ENCODE peak calls at places on chromosomes 5 and 9, in four cellular contexts. Z is HepG2, U is H1, I is WTC11. F is an unnamed sample.

GRCh38 chr9:122213589-122214413 is 15.0 kb downstream of the LHX6 start:
- DNase-seq in Z (peak), U (peak), I (peak), F (no peak)

GRCh38 chr5:150780180-150780692 is 1.7 kb downstream of the SMIM3 start:
- DNase-seq in Z (no peak), U (no peak), I (no peak), F (peak)

GRCh38 chr9:93684806-93685553 is 108.6 kb downstream of the PHF2 start:
- DNase-seq in Z (no peak), U (peak), I (peak), F (no peak)

GRCh38 chr9:126504086-126504976 is 109.4 kb upstream of the LMX1B start:
- DNase-seq in Z (no peak), U (no peak), I (no peak), F (no peak)

GRCh38 chr5:3326569-3327232 is 268.9 kb upstream of the IRX1 start:
- DNase-seq in Z (no peak), U (no peak), I (no peak), F (no peak)

GRCh38 chr5:127839496-127840197 is 136.5 kb downstream of the CCDC192 start:
- DNase-seq in Z (no peak), U (no peak), I (no peak), F (no peak)

GRCh38 chr5:180122875-180123274 is 51.3 kb upstream of the RNF130 start:
- DNase-seq in Z (no peak), U (no peak), I (no peak), F (no peak)

GRCh38 chr5:6572086-6572824 is 60.6 kb downstream of the NSUN2 start:
- DNase-seq in Z (no peak), U (no peak), I (no peak), F (no peak)

GRCh38 chr5:53262348-53262970 is 152.9 kb upstream of the MOCS2 start:
- DNase-seq in Z (peak), U (no peak), I (peak), F (no peak)

GRCh38 chr9:77764894-77765780 is 117.0 kb upstream of the GNA14 start:
- DNase-seq in Z (peak), U (no peak), I (no peak), F (no peak)

GRCh38 chr5:154857091-154857533 is 1.3 kb upstream of the CNOT8 start:
- DNase-seq in Z (no peak), U (no peak), I (no peak), F (no peak)

GRCh38 chr5:174356536-174356935 is 311.0 kb downstream of the NSG2 start:
- DNase-seq in Z (no peak), U (no peak), I (no peak), F (no peak)

GRCh38 chr9:715743-716400 is 125.6 kb upstream of the DMRT1 start:
- DNase-seq in Z (peak), U (no peak), I (no peak), F (no peak)

GRCh38 chr5:32157078-32157477 is 17.0 kb downstream of the GOLPH3 start:
- DNase-seq in Z (no peak), U (no peak), I (no peak), F (no peak)

DNA sequence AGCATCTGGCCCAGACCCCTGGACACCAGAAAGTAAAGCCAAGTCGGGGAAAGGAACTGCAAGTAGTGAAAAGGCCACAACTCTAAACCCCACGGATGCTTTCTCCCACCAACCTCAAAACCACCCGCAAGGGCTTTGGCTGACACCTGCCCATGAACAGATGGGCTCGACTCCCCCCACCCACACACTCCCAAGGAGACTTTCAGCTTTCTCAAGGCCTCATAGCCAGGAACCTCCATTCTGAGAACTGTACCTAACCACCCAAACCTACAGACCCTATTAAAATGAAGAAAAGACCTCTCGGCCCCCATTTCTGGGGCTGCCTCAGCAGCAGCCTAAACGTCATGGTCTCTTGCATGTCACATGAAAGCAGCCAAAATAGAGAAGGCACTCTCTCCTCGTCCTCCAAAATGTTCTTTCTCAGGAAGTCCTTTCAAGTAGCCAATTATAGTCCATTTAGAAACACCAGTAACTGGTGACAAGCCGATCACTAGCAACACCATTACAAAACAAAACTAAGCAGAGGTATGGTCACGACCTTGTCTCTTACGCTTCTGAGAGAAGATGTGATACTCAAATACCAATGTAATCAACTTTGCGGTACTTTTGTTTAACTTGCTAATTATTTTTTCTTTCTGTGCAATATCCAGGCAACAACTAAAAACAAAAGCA is 2.9 kb downstream of the B4GALT1 start:
- DNase-seq in Z (no peak), U (no peak), I (no peak), F (no peak)
- TF ChIP-seq USF2 in Z (no peak), U (no peak), I (no peak), F (no peak)

DNA sequence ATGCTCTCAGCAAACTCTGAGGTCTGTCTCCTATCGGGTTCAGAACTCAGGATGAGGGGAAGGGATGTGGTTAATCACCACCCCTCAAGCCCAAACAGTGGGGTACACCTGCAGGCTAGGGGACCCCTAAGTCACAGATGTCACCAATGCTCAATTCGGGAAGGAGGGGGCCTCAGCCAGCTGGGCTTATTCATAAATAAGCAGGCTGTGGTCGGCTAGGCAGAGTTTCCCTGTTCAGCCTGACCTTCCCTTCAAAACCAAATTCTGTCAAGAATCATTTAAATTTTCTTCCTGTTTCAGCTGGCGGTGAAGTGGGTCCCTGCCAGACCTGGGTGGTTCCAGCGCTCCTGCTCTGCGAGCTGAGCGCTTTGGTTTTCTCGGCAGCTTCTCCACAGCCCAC is 68.4 kb downstream of the AK8 start:
- DNase-seq in Z (no peak), U (no peak), I (no peak), F (no peak)
- TF ChIP-seq ATF2 in Z (no peak), U (no peak), I (no peak), F (no peak)

DNA sequence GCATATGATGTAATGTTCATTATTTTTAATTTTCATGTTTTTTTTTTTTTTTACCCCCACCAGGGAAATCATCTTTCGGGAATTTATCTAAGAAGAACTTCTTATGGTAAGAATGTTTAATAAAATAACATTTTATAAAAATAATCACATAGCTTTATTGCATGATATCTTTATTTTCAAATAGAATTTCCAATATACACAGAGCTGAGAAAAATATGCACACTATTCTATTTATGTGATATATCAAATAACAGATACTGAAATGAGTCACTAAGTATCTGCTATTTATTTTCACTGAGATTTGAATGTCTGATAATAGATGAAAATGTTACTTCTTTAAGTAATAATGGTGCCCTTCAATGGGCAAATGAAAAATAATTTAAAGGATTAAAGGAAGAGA is 1217.3 kb downstream of the MAT2B start:
- DNase-seq in Z (no peak), U (no peak), I (no peak), F (no peak)
- TF ChIP-seq USF2 in Z (no peak), U (no peak), I (no peak), F (no peak)

GRCh38 chr5:7902201-7902600 is 33.3 kb downstream of the MTRR start:
- DNase-seq in Z (no peak), U (no peak), I (no peak), F (no peak)

GRCh38 chr5:7902993-7903625 is 34.2 kb downstream of the MTRR start:
- DNase-seq in Z (no peak), U (no peak), I (no peak), F (no peak)

GRCh38 chr5:7908317-7908716 is 39.4 kb downstream of the MTRR start:
- DNase-seq in Z (no peak), U (no peak), I (no peak), F (no peak)

GRCh38 chr5:7907612-7908011 is 38.7 kb downstream of the MTRR start:
- DNase-seq in Z (no peak), U (no peak), I (no peak), F (no peak)

GRCh38 chr5:7904170-7904569 is 35.2 kb downstream of the MTRR start:
- DNase-seq in Z (peak), U (no peak), I (no peak), F (no peak)
- TF ChIP-seq ATF2 in Z (no peak), U (no peak), I (no peak), F (no peak)

GRCh38 chr5:30099634-30100033 is 1093.9 kb upstream of the CDH6 start:
- DNase-seq in Z (no peak), U (no peak), I (no peak), F (no peak)
- TF ChIP-seq USF2 in Z (no peak), U (no peak), I (no peak), F (no peak)

DNA sequence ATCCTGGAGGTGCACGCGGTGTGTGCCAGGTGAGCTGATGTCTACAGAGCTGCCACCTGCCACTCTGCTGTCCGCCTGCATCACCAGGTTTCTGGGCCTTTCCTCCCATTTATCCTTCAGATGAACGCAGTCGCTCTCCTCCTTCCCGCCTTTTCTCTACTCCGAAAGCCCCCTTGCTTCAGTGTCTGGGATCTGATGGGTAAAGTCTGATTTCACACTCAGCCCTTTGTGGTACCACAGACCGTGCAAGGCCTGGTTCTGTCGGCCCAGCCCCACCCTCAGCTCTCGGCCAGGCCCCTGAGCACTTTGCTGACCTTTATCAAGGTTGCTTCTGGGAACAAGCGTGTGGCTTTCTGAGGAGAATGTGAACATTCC is 32.5 kb downstream of the GLT6D1 start:
- DNase-seq in Z (no peak), U (no peak), I (no peak), F (no peak)
- TF ChIP-seq ATF2 in Z (no peak), U (no peak), I (no peak), F (no peak)

GRCh38 chr5:123537845-123538244 is 25.9 kb downstream of the CSNK1G3 start:
- DNase-seq in Z (no peak), U (no peak), I (no peak), F (no peak)
- TF ChIP-seq USF2 in Z (no peak), U (no peak), I (no peak), F (no peak)

F was measured in GM12878.